ENCODE peak calls at places on chromosomes 1 and 21, in ten cellular contexts. H, E, I, P, R, M, K, T, C and F are unnamed samples.

GRCh38 chr21:32826317-32827167 is 55.0 kb upstream of the PAXBP1 start:
- DNase-seq in C (no peak), R (peak), K (peak), H (peak), P (peak), I (no peak), M (no peak), E (peak), T (peak), F (no peak)

GRCh38 chr1:29826646-29827045 is 590.3 kb downstream of the PTPRU start:
- DNase-seq in I (no peak), C (peak), P (no peak), M (peak), H (no peak), R (no peak), K (peak), E (no peak), T (no peak), F (no peak)

GRCh38 chr1:161721738-161722343 is 497 bp downstream of the FCRLB start:
- DNase-seq in I (no peak), H (peak), E (no peak), R (no peak), P (no peak), K (no peak), M (no peak), C (no peak), T (no peak), F (no peak)

GRCh38 chr1:168439451-168440375 is 104.1 kb downstream of the XCL2 start:
- DNase-seq in P (peak), T (peak), M (peak), E (peak), C (peak), H (peak), I (peak), R (peak), K (peak), F (peak)

GRCh38 chr1:104072915-104073371 is 323.2 kb downstream of the AMY1C start:
- DNase-seq in K (no peak), I (no peak), P (no peak), H (no peak), C (no peak), T (no peak), M (no peak), E (no peak), R (no peak), F (no peak)

GRCh38 chr1:36493524-36493923 is 10.8 kb upstream of the CSF3R start:
- DNase-seq in P (no peak), K (no peak), I (peak), R (no peak), C (no peak), M (no peak), T (no peak), E (no peak), H (no peak), F (no peak)

GRCh38 chr1:82485591-82486369 is 685.0 kb downstream of the ADGRL2 start:
- DNase-seq in H (no peak), I (peak), T (peak), M (peak), K (no peak), P (peak), R (no peak), E (peak), C (no peak), F (no peak)

GRCh38 chr21:37868896-37869295 is 47.4 kb downstream of the KCNJ6 start:
- DNase-seq in K (no peak), T (no peak), M (no peak), R (no peak), I (no peak), C (no peak), E (no peak), P (no peak), H (no peak), F (no peak)

GRCh38 chr1:156726549-156727226 is 1.6 kb upstream of the METTL25B start:
- DNase-seq in M (no peak), R (peak), E (peak), H (peak), C (peak), I (no peak), T (peak), K (no peak), P (no peak), F (no peak)

GRCh38 chr1:171217658-171218443 is 30.4 kb upstream of the FMO1 start:
- DNase-seq in I (no peak), M (no peak), T (no peak), K (no peak), C (no peak), H (no peak), P (no peak), E (no peak), R (no peak), F (no peak)

GRCh38 chr1:219507432-219507831 is 105.5 kb downstream of the ZC3H11B start:
- DNase-seq in P (no peak), M (no peak), E (no peak), T (no peak), K (no peak), R (no peak), I (no peak), H (no peak), C (no peak), F (no peak)

GRCh38 chr1:6116137-6116536 is 64.0 kb downstream of the CHD5 start:
- DNase-seq in R (no peak), I (no peak), C (no peak), P (no peak), H (peak), K (no peak), T (no peak), M (no peak), E (no peak), F (no peak)

GRCh38 chr1:197692965-197693364 is 82.3 kb downstream of the DENND1B start:
- DNase-seq in E (no peak), R (no peak), C (no peak), I (no peak), H (peak), T (no peak), M (no peak), K (no peak), P (no peak), F (no peak)

GRCh38 chr1:31583995-31584868 is 7.9 kb downstream of the TINAGL1 start:
- DNase-seq in C (peak), T (peak), K (no peak), I (peak), R (peak), H (no peak), P (peak), E (no peak), M (peak), F (no peak)

GRCh38 chr1:17617787-17618557 is 78.5 kb downstream of the ARHGEF10L start:
- DNase-seq in I (peak), E (peak), K (peak), M (no peak), R (no peak), P (no peak), H (no peak), C (no peak), T (peak), F (no peak)

GRCh38 chr1:101051688-101052638 is 26.4 kb upstream of the DPH5 start:
- DNase-seq in P (no peak), M (no peak), K (no peak), H (no peak), T (no peak), E (no peak), R (no peak), C (no peak), I (no peak), F (no peak)

GRCh38 chr1:33468559-33468958 is 3.9 kb upstream of the ZSCAN20 start:
- DNase-seq in I (no peak), K (no peak), C (no peak), H (no peak), P (no peak), T (no peak), R (no peak), M (no peak), E (no peak), F (no peak)

GRCh38 chr1:48552420-48552819 is 80.4 kb upstream of the SPATA6 start:
- DNase-seq in E (no peak), T (no peak), M (peak), P (no peak), R (no peak), I (no peak), H (peak), C (no peak), K (no peak), F (no peak)

GRCh38 chr21:27424601-27425000 is 457.7 kb upstream of the ADAMTS5 start:
- DNase-seq in K (no peak), T (no peak), C (no peak), R (no peak), P (no peak), M (no peak), E (no peak), H (no peak), I (no peak), F (no peak)

DNA sequence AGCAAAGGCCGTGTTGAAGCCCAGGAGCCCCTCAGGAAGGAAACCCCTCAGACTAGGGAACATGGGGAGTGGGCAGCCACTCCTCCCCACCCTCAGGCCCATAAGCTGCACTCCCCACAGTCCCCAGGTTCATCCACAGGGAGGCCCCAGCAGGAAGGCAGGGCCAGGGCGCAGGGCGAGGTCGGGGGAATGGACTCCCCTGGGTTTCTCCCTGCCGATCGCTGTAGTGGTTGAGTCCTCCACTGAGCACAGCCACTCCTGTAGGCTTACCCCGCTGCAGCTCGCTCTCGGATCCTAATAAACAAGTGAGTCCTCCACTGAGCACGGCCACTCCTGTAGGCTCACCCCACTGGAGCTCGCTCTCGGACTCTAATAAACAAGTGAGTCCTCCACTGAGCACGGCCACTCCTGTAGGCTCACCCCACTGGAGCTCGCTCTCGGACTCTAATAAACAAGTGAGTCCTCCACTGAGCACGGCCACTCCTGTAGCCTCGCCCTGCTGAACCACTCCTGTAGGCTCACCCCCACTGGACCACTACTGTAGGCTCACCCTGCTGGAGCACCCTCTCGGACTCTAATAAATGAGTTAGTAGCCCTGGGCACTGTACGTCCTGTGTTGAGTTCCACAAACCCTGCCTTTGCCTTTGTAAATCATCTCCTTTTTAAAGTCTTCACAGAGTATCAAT is 16.2 kb upstream of the COL18A1 start:
- DNase-seq in T (no peak), R (no peak), C (no peak), H (no peak), I (no peak), M (no peak), K (no peak), E (no peak), P (peak), F (no peak)
- TF ChIP-seq EP300 in T (no peak), R (no peak), C (no peak), H (no peak), I (no peak), M (no peak), K (no peak), E (no peak), P (no peak), F (no peak)

GRCh38 chr1:148379170-148379500 is 104.0 kb downstream of the PPIAL4G start:
- DNase-seq in T (no peak), P (no peak), H (no peak), E (no peak), I (no peak), M (peak), K (no peak), C (no peak), R (no peak), F (no peak)
- H3K4me3 ChIP-seq in T (no peak), P (no peak), H (no peak), E (no peak), I (no peak), M (peak), K (peak), C (no peak), R (no peak), F (no peak)

GRCh38 chr1:225933072-225933471 is 7.9 kb downstream of the LEFTY2 start:
- DNase-seq in M (no peak), E (no peak), T (no peak), I (no peak), H (peak), K (no peak), C (no peak), R (no peak), P (no peak), F (no peak)

GRCh38 chr1:225940385-225941151 is 452 bp downstream of the LEFTY2 start:
- DNase-seq in H (no peak), M (no peak), E (no peak), R (no peak), P (peak), I (no peak), T (no peak), K (no peak), C (no peak), F (no peak)

GRCh38 chr1:225941220-225941948 is at the start of gene LEFTY2:
- DNase-seq in E (no peak), K (no peak), T (no peak), I (no peak), M (no peak), C (no peak), R (peak), P (no peak), H (no peak), F (no peak)

GRCh38 chr1:225934711-225935110 is 6.3 kb downstream of the LEFTY2 start:
- DNase-seq in C (no peak), K (no peak), R (no peak), I (no peak), E (no peak), M (no peak), H (no peak), T (no peak), P (no peak), F (no peak)

GRCh38 chr1:225937048-225937968 is 3.7 kb downstream of the LEFTY2 start:
- DNase-seq in C (no peak), E (no peak), K (no peak), R (no peak), P (no peak), T (no peak), H (no peak), I (no peak), M (no peak), F (no peak)
- TF ChIP-seq EP300 in C (no peak), E (no peak), K (no peak), R (no peak), P (no peak), T (no peak), H (no peak), I (no peak), M (no peak), F (no peak)

DNA sequence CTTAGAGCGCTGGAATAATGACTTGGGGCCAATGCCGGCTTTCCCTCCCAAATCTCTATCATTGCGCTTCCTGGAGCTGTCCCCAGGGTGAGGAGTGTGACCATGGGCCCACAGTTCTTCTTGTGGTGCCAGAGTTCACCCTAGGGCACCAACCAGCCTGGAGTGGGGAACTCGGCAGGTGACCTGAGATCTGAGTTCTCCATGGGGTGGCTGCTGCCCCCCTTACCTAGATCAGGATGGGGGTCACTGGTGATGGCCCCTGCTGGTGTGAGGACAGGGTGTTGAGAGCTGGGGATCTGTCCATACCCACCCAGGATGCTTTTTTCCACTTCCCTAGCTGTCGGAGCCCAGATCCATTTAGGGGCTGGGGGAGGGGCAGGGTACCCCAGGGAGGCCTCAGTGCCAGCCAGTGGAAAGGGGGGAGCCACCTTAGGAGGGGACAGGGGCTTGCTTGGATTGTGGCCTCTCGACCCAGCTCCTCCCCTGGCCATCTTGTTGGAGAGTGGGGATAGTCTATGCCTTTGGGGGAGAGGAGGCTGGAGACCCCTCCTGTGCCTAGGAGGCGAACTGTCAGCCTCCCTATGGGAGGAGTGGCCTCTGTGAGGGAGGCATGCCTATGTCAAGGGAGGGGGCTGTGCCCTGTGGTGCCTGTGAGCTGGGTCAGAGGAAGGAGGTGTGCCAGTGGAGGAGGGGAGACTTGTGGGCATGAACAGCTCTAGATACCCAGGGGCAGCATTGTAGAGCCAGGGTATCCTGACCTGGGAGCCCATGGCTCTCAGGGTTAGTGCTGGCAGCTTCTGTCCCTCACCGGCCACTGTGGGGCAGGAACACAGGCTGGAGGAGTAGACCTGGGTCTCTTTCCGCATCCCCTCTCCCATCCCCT is 1.8 kb downstream of the FOXO6 start:
- DNase-seq in C (no peak), P (peak), K (no peak), R (no peak), H (no peak), E (no peak), I (peak), T (no peak), M (no peak), F (no peak)
- H3K4me3 ChIP-seq in C (no peak), P (peak), K (no peak), R (no peak), H (no peak), E (no peak), I (no peak), T (no peak), M (peak), F (peak)

GRCh38 chr1:56415720-56416119 is 163.6 kb downstream of the PLPP3 start:
- DNase-seq in E (no peak), T (no peak), C (no peak), R (no peak), I (no peak), H (no peak), P (no peak), K (no peak), M (no peak), F (no peak)

GRCh38 chr1:56415258-56415657 is 164.1 kb downstream of the PLPP3 start:
- DNase-seq in E (no peak), I (no peak), T (no peak), K (no peak), C (no peak), H (no peak), M (no peak), P (no peak), R (no peak), F (no peak)

GRCh38 chr1:56416385-56416972 is 162.9 kb downstream of the PLPP3 start:
- DNase-seq in P (no peak), E (no peak), K (no peak), M (no peak), R (no peak), H (peak), C (no peak), T (no peak), I (no peak), F (no peak)

GRCh38 chr1:56413671-56414199 is 165.6 kb downstream of the PLPP3 start:
- DNase-seq in M (no peak), T (no peak), K (no peak), P (no peak), H (no peak), C (no peak), R (no peak), E (no peak), I (no peak), F (no peak)

GRCh38 chr1:56414728-56415224 is 164.6 kb downstream of the PLPP3 start:
- DNase-seq in R (no peak), M (no peak), T (no peak), K (no peak), I (no peak), P (no peak), E (no peak), C (peak), H (peak), F (no peak)
- TF ChIP-seq EP300 in R (no peak), M (no peak), T (no peak), K (no peak), I (no peak), P (no peak), E (no peak), C (no peak), H (peak), F (no peak)

DNA sequence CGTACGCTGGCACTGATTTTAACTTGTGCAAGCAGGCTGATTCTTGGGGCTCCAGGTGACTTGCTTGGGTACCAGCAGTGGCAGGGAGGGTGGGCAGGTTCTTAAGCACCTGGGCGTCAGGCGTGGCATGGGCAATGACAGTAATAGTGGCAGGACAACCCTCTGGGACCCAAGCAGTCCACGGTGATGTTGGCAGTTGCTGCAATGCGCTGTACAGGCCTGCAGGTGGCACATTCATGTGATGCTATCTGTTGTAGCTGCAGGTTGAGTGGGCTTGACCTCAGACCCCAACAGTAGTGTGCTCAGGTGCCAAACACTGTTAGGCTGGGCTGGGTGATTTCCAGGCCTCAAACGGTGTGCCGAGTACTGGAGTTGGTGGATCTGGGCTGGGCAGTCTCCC is 10.2 kb upstream of the OR10J4 start:
- DNase-seq in C (no peak), K (no peak), R (no peak), T (no peak), H (no peak), P (no peak), M (peak), I (no peak), E (no peak), F (no peak)
- H3K4me3 ChIP-seq in C (no peak), K (no peak), R (no peak), T (no peak), H (no peak), P (no peak), M (no peak), I (no peak), E (no peak), F (no peak)

DNA sequence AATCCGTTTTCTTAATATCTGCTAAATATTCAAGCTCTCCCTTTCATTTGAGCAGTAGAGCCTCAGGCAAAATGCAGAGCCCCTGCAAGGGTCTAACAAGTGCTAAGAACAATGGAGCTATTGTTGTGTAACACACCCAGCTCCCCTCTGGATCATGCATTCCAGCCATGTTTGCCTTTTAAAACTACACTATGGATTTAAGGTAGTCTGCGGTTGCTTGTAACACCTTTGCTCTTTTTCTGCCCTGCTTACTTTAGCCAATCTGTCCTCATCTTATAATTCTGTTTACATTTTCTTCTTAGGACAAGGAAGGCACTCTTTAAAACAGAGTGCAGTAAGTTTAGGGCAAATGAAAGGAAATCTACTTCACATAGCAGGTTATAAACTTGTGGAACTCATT is 60.0 kb upstream of the C1orf105 start:
- DNase-seq in C (no peak), K (no peak), T (no peak), M (no peak), I (no peak), P (no peak), E (no peak), R (no peak), H (peak), F (no peak)
- TF ChIP-seq EP300 in C (no peak), K (no peak), T (no peak), M (no peak), I (no peak), P (no peak), E (no peak), R (no peak), H (no peak), F (no peak)

DNA sequence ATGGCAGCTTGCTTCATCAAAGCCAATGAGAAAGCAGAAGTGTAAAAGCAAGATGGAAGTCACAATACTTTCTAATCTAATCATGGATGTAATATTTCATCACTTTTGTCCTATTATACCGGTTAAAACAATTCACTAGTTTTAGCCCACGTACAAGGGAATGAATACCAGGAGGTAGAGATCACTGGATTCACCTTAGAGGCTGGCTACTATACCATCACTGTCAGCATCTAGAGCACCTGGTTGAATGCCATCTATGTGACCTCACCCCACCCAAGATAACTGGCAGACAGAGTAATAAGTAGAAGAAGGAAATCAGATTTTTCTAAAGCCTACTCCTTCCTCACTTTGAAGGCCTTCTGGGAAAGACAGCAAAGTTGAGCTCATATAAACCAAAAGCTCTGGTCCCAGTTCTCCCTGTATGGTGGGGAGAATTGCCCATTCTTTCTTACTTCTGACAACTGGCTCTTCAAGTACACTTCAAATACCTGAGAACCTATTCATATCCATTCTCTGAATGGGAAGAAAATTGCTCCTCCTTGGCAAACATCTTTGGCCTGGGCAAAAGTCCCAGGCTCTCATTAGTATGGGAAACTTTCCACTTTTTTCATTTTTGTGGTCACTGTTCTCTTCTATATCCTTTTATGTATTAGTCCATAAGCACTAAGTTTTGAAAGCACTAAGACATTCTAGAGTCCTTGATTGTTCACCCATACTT is 24.8 kb downstream of the HSD3B1 start:
- DNase-seq in R (no peak), K (no peak), T (no peak), E (no peak), I (no peak), P (no peak), C (no peak), M (no peak), H (no peak), F (no peak)
- H3K4me3 ChIP-seq in R (no peak), K (no peak), T (no peak), E (no peak), I (no peak), P (no peak), C (no peak), M (no peak), H (no peak), F (no peak)